ENCODE peak calls at places on chromosomes 3 and 15, in four cellular contexts. W is WERI-Rb-1, S is uterus, K is PC-3. X is an unnamed sample. For H3K27me3 and H3K36me3, the result is how much of the 10 kb centered on the place peaks cover.

GRCh38 chr3:29486087-29486486 is 205.2 kb downstream of the RBMS3 start:
- DNase-seq in W (no peak), S (no peak), K (peak), X (peak)

GRCh38 chr3:158700559-158700958 is 28.1 kb upstream of the LXN start:
- DNase-seq in W (no peak), S (no peak), K (peak), X (no peak)

GRCh38 chr3:78049501-78049900 is 1009.6 kb downstream of the ROBO2 start:
- DNase-seq in W (no peak), S (no peak), K (no peak), X (no peak)

GRCh38 chr3:127068111-127068810 is 85.3 kb downstream of the PLXNA1 start:
- DNase-seq in W (no peak), S (no peak), K (no peak), X (no peak)

GRCh38 chr3:168097381-168097780 is 1.7 kb upstream of the GOLIM4 start:
- DNase-seq in W (no peak), S (no peak), K (no peak), X (no peak)

GRCh38 chr15:92395557-92395956 is 1.9 kb downstream of the ST8SIA2 start:
- DNase-seq in W (no peak), S (no peak), K (no peak), X (no peak)

GRCh38 chr15:52200831-52201365 is 9.7 kb upstream of the GNB5 start:
- DNase-seq in W (no peak), S (no peak), K (no peak), X (no peak)

GRCh38 chr3:57224856-57225255 is 2.7 kb upstream of the APPL1 start:
- DNase-seq in W (no peak), S (no peak), K (peak), X (no peak)

GRCh38 chr3:5133239-5133638 is 11.1 kb downstream of the ARL8B start:
- DNase-seq in W (no peak), S (no peak), K (no peak), X (no peak)

GRCh38 chr3:73228000-73228399 is 166.5 kb downstream of the EBLN2 start:
- DNase-seq in W (no peak), S (no peak), K (no peak), X (no peak)

GRCh38 chr3:19734453-19734852 is 199.6 kb downstream of the EFHB start:
- DNase-seq in W (no peak), S (no peak), K (no peak), X (no peak)
- TF ChIP-seq CTCF in W (no peak), S (no peak), K (no peak), X (no peak)

DNA sequence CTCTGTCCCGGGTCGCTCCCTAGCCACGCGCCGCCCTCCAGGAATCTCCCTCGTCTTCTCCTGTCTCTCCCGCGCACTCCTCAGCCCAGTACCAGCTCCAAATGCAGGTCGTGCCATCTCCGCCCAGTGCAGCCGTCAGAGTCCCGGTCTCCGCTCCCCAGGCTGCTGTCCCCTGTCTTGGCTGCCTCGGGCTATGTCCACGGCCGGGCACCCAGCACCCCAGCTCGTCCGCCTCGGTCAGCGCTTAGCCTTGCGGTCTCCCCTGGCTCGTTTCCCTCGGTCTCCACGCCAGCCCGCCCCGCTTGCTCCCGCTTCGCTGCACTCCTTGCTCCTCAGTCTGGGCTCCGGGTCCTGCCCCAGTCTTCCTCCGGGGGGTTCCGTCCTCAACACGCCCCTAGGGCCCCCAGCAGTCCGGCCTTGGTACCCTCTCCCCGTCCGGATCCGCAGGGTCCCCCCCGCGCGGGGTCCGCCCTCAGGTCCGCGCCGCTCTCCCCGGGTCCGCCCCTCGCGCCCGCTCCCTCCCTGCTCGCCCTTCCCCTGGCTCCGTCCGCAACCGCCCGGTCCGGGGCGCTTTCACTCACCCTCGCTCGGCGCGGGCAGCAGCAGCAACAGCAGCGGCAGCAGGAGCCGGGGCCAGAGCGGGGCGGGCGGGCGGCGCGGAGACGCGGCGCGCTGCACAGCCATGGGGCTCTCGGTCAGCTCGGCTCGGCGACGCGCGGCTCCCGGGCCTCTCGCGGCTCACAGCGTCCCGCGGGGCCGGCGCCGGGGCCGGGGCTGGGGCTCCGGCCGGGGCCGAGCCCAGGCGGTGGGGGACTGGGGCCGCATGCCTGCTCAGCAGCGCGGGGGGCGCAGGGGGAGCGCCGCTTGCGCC is 462 bp downstream of the IGDCC3 start:
- DNase-seq in W (peak), S (no peak), K (no peak), X (no peak)
- H3K27me3 ChIP-seq in W (under half), S (under half), K (under half), X (half or more)

GRCh38 chr15:71685420-71685993 is 124.8 kb upstream of the NR2E3 start:
- DNase-seq in W (no peak), S (no peak), K (peak), X (no peak)

GRCh38 chr15:71686221-71687050 is 123.9 kb upstream of the NR2E3 start:
- DNase-seq in W (no peak), S (no peak), K (no peak), X (no peak)

GRCh38 chr15:71682051-71682450 is 128.3 kb upstream of the NR2E3 start:
- DNase-seq in W (no peak), S (no peak), K (no peak), X (no peak)

GRCh38 chr15:71680079-71680461 is 130.3 kb upstream of the NR2E3 start:
- DNase-seq in W (no peak), S (no peak), K (peak), X (no peak)

GRCh38 chr15:71683401-71684274 is 126.7 kb upstream of the NR2E3 start:
- DNase-seq in W (no peak), S (no peak), K (peak), X (no peak)
- H3K36me3 ChIP-seq in W (under half), S (under half), K (under half), X (under half)

DNA sequence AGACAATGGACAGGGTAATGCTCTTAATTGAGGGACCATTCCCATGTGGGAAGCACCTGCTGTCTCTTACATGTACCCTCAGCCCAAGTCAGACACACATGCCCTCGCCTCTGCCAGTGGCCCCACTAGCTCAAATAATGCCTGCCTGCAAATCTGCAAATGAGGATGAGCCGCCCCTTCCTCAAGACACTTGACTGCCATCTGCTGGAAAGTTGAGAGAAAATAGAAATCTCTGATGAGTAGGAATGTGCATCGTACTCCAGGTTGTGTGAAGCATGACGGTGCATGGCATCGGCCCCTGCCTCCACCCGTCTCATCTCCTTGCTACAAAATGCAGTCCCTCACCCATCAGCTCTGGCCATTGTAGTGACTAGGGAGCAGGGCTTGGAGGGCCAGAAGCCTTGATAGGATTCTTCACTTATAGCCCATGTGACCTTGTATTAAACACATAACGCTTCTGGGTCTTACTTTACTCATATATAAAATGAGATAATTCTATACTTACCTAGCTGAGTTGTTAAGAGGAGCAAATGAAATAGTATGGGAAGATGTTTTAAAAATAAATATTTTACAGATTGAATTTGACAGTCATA is 6.3 kb upstream of the SCN5A start:
- DNase-seq in W (peak), S (no peak), K (peak), X (peak)
- TF ChIP-seq CTCF in W (peak), S (no peak), K (peak), X (peak)

DNA sequence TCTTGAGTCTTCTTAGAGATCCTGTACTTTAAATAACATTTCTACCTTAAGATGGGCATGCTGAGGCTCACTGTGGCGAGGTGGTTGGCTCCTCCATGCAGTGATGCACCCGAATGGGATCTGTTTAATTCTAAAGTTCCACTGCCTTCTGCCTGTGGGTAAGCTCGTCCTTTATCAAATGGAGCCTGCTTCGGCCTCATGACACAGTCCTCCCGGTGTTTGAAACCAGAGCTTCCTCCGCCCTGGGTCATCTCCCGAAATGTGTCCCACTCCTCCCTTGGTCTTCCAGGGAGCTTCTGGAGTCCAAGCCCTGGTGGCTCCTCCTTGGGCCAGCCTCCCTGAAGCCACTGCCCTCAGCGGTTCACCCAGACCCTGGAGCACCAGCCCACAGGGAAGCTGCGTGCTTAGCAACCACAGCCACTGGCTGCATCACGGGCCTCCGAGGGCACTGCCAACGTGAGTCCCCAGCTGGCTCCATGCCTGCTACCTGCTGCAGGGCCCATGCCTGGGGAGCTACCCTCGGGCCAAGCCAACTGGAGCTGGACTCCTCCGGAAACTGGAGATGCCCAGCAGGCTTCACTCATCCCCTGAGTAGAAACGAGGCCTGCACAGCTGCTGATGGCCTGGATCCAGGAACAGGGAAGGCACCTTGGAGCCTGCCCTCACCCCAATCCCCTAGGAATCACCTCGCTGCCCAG is 3.3 kb downstream of the RHCG start:
- DNase-seq in W (no peak), S (no peak), K (no peak), X (no peak)
- H3K27me3 ChIP-seq in W (under half), S (under half), K (under half), X (under half)

DNA sequence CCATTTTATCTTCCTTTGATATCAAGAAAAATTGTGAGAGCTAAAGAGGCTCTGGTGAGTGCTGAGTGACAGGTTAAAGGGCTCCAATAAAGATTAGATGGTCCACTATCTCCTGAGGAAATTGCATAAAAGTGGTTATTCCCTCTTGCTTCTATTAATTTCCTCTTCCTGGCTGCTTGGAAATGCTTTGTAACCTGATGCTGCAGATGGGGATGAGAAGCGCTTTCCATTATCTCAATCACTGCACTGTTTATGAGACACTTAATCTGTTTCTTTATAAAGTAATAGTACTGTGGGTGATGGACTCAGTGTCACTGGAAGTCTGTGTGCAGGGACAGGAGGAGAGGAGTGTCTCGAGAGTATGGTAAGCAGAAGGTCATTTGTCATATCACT is 305.3 kb downstream of the EPHB1 start:
- DNase-seq in W (no peak), S (no peak), K (no peak), X (no peak)
- H3K36me3 ChIP-seq in W (under half), S (under half), K (under half), X (under half)

DNA sequence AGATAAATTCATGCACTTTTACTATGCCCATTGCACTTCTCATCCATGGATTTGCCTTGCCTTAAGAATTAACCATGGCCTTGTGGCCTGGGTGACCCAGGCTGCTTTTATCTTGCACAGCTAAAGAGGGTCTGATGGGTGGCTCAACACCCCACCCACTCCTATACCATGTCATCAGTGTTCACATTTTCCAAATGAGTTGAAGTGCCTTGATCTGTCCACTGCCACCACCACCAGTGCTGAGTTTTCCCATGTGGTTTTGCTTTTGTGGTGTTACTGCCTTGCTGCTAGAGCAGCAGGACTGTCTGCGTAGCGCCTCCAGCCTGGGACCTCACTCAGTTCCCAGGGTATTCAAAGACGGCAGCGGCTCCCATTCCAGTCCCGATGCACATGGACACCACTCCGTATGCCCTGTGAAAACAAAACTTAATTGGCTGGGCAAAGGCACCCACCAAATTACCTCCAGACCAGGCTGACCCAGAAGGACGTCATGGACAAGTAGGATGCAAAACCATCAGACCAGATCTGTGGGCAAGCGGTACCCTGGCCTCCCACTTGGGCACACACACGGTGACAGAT is 14.1 kb downstream of the ACAA1 start:
- DNase-seq in W (no peak), S (no peak), K (no peak), X (no peak)
- TF ChIP-seq CTCF in W (no peak), S (no peak), K (no peak), X (no peak)

DNA sequence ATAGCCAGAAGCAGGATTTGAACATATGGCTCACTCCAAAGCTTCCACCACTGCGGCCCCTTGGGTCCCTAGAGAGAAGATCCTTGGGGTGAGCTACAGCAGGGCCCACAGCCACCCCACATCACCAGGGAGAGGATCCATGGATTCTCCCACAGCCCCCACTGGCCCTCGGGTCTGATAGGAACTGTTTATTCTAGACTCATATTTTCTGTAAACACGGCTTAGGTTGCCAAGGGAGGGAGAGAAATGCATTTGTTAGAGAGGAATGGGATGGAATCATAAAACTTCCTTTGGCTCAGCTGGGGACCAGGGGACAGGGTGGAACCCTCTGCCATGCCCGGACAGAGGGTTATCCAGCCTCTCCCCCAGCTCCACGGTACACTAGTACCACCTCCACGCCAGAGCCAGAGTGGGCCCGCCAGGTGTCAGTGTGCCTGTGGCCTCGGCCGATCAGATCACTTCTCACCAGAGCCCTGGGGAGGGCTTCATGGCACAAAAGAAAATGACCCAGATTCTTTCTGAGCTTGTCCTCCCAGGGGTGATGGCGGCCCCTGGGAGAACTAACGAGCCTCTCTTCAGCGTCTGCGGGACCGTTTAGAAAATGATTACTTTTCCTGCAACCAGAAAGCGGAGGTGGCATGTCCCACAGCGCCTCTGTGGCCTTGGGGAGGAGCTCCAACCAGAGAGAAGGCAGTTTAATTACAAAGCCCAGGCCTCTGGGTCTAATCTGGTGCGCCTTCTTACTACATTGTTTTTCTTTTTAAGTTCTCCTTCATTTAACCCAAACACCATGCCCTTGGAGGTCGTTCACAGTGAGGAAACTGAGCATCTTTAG is 33.7 kb downstream of the ADCY5 start:
- DNase-seq in W (no peak), S (no peak), K (no peak), X (no peak)
- H3K27me3 ChIP-seq in W (under half), S (under half), K (half or more), X (under half)

GRCh38 chr15:77480859-77481258 is 60.2 kb downstream of the HMG20A start:
- DNase-seq in W (no peak), S (no peak), K (no peak), X (no peak)
- H3K36me3 ChIP-seq in W (under half), S (under half), K (under half), X (under half)

GRCh38 chr3:179750720-179751328 is 98.0 kb downstream of the USP13 start:
- DNase-seq in W (peak), S (no peak), K (peak), X (peak)
- TF ChIP-seq CTCF in W (peak), S (no peak), K (peak), X (peak)